ENCODE peak calls at places on chromosomes 11 and 22, in four cellular contexts. O is A172, R is uterus, S is Kasumi-1. Y is an unnamed sample.

GRCh38 chr11:36432093-36432469 is 78.0 kb downstream of the TRAF6 start:
- DNase-seq in O (no peak), R (no peak), S (no peak), Y (no peak)

GRCh38 chr11:126862664-126863247 is 137.8 kb downstream of the KIRREL3 start:
- DNase-seq in O (no peak), R (no peak), S (no peak), Y (peak)

GRCh38 chr11:95322546-95322945 is 91.5 kb upstream of the SESN3 start:
- DNase-seq in O (no peak), R (no peak), S (no peak), Y (peak)

GRCh38 chr22:35430897-35431322 is 31.0 kb downstream of the MCM5 start:
- DNase-seq in O (peak), R (peak), S (peak), Y (peak)

GRCh38 chr22:19895160-19895849 is 40.6 kb upstream of the GNB1L start:
- DNase-seq in O (no peak), R (no peak), S (no peak), Y (no peak)

GRCh38 chr22:46661221-46661851 is 41.1 kb downstream of the GRAMD4 start:
- DNase-seq in O (peak), R (no peak), S (no peak), Y (peak)

GRCh38 chr11:62682518-62682917 is 3.6 kb upstream of the UBXN1 start:
- DNase-seq in O (no peak), R (no peak), S (no peak), Y (no peak)

GRCh38 chr22:37489994-37490393 is 3.8 kb upstream of the MFNG start:
- DNase-seq in O (no peak), R (no peak), S (no peak), Y (no peak)

GRCh38 chr22:27474711-27475547 is 326.6 kb downstream of the MN1 start:
- DNase-seq in O (peak), R (peak), S (no peak), Y (peak)

GRCh38 chr22:46367707-46368191 is 32.2 kb downstream of the TRMU start:
- DNase-seq in O (peak), R (no peak), S (peak), Y (peak)

GRCh38 chr11:1276061-1276790 is 33.2 kb downstream of the TOLLIP start:
- DNase-seq in O (no peak), R (peak), S (no peak), Y (no peak)

GRCh38 chr11:3160252-3161031 is 4.7 kb downstream of the OSBPL5 start:
- DNase-seq in O (peak), R (peak), S (no peak), Y (peak)

GRCh38 chr11:126969865-126970479 is 30.6 kb downstream of the KIRREL3 start:
- DNase-seq in O (peak), R (no peak), S (peak), Y (peak)

GRCh38 chr22:23856721-23857605 is 712 bp upstream of the SLC2A11 start:
- DNase-seq in O (no peak), R (no peak), S (peak), Y (peak)

GRCh38 chr11:122421684-122422083 is 233.8 kb upstream of the UBASH3B start:
- DNase-seq in O (no peak), R (no peak), S (no peak), Y (no peak)

GRCh38 chr22:46758867-46759290 is 3.6 kb upstream of the TBC1D22A start:
- DNase-seq in O (peak), R (no peak), S (peak), Y (peak)

GRCh38 chr22:37126383-37126782 is 16.9 kb upstream of the TMPRSS6 start:
- DNase-seq in O (no peak), R (no peak), S (no peak), Y (no peak)

GRCh38 chr11:41382927-41383326 is 76.5 kb downstream of the LRRC4C start:
- DNase-seq in O (no peak), R (no peak), S (no peak), Y (no peak)

GRCh38 chr11:33723238-33723881 is 12.9 kb downstream of the CD59 start:
- DNase-seq in O (peak), R (no peak), S (peak), Y (peak)

GRCh38 chr11:19435306-19435989 is 194.7 kb upstream of the E2F8 start:
- DNase-seq in O (no peak), R (no peak), S (no peak), Y (no peak)

GRCh38 chr22:42915980-42916765 is 59.1 kb upstream of the ARFGAP3 start:
- DNase-seq in O (no peak), R (no peak), S (no peak), Y (no peak)

GRCh38 chr11:30617762-30618161 is 31.6 kb upstream of the MPPED2 start:
- DNase-seq in O (no peak), R (no peak), S (peak), Y (no peak)

GRCh38 chr22:23409976-23410375 is 170.1 kb downstream of the IGLL1 start:
- DNase-seq in O (no peak), R (no peak), S (no peak), Y (no peak)

GRCh38 chr22:19146215-19146968 is 1.9 kb upstream of the ESS2 start:
- DNase-seq in O (no peak), R (no peak), S (no peak), Y (no peak)

GRCh38 chr11:77819921-77820564 is 479 bp downstream of the RSF1 start:
- DNase-seq in O (peak), R (peak), S (no peak), Y (peak)

Y was measured in Daoy.